ENCODE peak calls at places on chromosomes 3 and 15, in eight cellular contexts. W is breast epithelium; Q is effector memory CD4-positive, alpha-beta T cell; T is lower lobe of right lung; G is CD4-positive, alpha-beta memory T cell; L is right atrium auricular region; K is upper lobe of left lung; V is right cardiac atrium. O is an unnamed sample.

GRCh38 chr3:111862415-111862814 is 3.4 kb downstream of the PHLDB2 start:
- DNase-seq in G (no peak), T (no peak), V (no peak), W (no peak), L (no peak), K (no peak), Q (no peak), O (no peak)

GRCh38 chr15:66707310-66708160 is 5.5 kb downstream of the SMAD6 start:
- DNase-seq in Q (no peak), L (no peak), W (no peak), T (no peak), K (peak), V (peak), G (no peak), O (no peak)

GRCh38 chr3:10529809-10530208 is 24.4 kb upstream of the ATP2B2 start:
- DNase-seq in Q (no peak), T (no peak), G (no peak), L (peak), V (no peak), W (no peak), K (no peak), O (no peak)

GRCh38 chr3:154188416-154188815 is 67.2 kb downstream of the ARHGEF26 start:
- DNase-seq in G (no peak), Q (no peak), W (no peak), K (no peak), L (no peak), V (no peak), T (no peak), O (no peak)

GRCh38 chr15:101168463-101168824 is 83.4 kb downstream of the CHSY1 start:
- DNase-seq in T (no peak), V (peak), W (no peak), K (no peak), Q (no peak), L (no peak), G (no peak), O (no peak)

GRCh38 chr3:122415762-122416654 is at the start of gene WDR5B:
- DNase-seq in L (peak), G (peak), T (peak), V (peak), Q (peak), W (peak), K (peak), O (peak)

GRCh38 chr15:90481023-90481422 is 48.7 kb upstream of the CRTC3 start:
- DNase-seq in K (no peak), W (no peak), V (no peak), L (no peak), Q (peak), T (no peak), G (no peak), O (peak)

GRCh38 chr15:91165850-91166249 is 65.8 kb downstream of the SV2B start:
- DNase-seq in K (no peak), W (no peak), V (no peak), Q (no peak), L (no peak), T (no peak), G (no peak), O (no peak)

GRCh38 chr3:97949743-97950142 is 22.5 kb downstream of the RIOX2 start:
- DNase-seq in L (no peak), T (no peak), W (no peak), G (no peak), V (no peak), Q (no peak), K (no peak), O (no peak)

GRCh38 chr3:83734656-83735055 is 1224.1 kb upstream of the CADM2 start:
- DNase-seq in G (no peak), T (no peak), Q (no peak), W (no peak), L (no peak), V (no peak), K (no peak), O (no peak)

GRCh38 chr15:36294359-36294758 is 285.1 kb upstream of the CDIN1 start:
- DNase-seq in L (no peak), V (no peak), W (no peak), Q (no peak), T (no peak), G (no peak), K (no peak), O (no peak)

GRCh38 chr15:67843571-67844387 is 3.9 kb upstream of the RNU6-1 start:
- DNase-seq in V (no peak), Q (no peak), L (no peak), W (no peak), T (no peak), G (no peak), K (no peak), O (no peak)

GRCh38 chr15:68681836-68682235 is 103.0 kb downstream of the CORO2B start:
- DNase-seq in V (no peak), K (no peak), T (no peak), W (no peak), Q (no peak), G (no peak), L (no peak), O (no peak)

GRCh38 chr3:178562869-178563232 is 26.6 kb downstream of the KCNMB2 start:
- DNase-seq in K (no peak), T (no peak), W (no peak), G (no peak), Q (no peak), V (no peak), L (no peak), O (no peak)

GRCh38 chr3:23648326-23648964 is 157.3 kb upstream of the UBE2E1 start:
- DNase-seq in K (no peak), T (no peak), L (no peak), Q (no peak), G (no peak), V (no peak), W (no peak), O (no peak)

GRCh38 chr3:127097009-127097350 is 96.0 kb upstream of the PRR23E start:
- DNase-seq in V (peak), G (no peak), K (no peak), W (no peak), T (no peak), L (no peak), Q (no peak), O (no peak)

GRCh38 chr3:179653106-179653776 is 401 bp downstream of the USP13 start:
- DNase-seq in T (peak), G (peak), V (peak), W (peak), Q (peak), L (peak), K (peak), O (peak)

GRCh38 chr3:185069583-185070030 is 83.3 kb downstream of the C3orf70 start:
- DNase-seq in L (no peak), T (no peak), K (no peak), G (no peak), W (no peak), V (no peak), Q (no peak), O (peak)

GRCh38 chr3:50495609-50496423 is 7.6 kb downstream of the CACNA2D2 start:
- DNase-seq in V (no peak), K (no peak), G (no peak), Q (no peak), L (no peak), W (no peak), T (no peak), O (no peak)

GRCh38 chr15:33086500-33087141 is 107.9 kb downstream of the FMN1 start:
- DNase-seq in T (no peak), V (no peak), W (no peak), K (no peak), L (no peak), G (no peak), Q (no peak), O (no peak)
- H3K27ac ChIP-seq in T (no peak), V (no peak), W (no peak), K (no peak), L (no peak), G (no peak), Q (peak), O (no peak)

GRCh38 chr3:55522077-55522476 is 35.0 kb upstream of the WNT5A start:
- DNase-seq in V (no peak), Q (no peak), W (no peak), K (no peak), G (no peak), T (no peak), L (no peak), O (peak)
- H3K27ac ChIP-seq in V (no peak), Q (no peak), W (no peak), K (no peak), G (no peak), T (no peak), L (no peak), O (no peak)

GRCh38 chr3:115280531-115280930 is 133.4 kb upstream of the ZBTB20 start:
- DNase-seq in V (no peak), W (no peak), L (no peak), Q (no peak), T (no peak), K (no peak), G (peak), O (no peak)
- H3K27ac ChIP-seq in V (no peak), W (no peak), L (peak), Q (no peak), T (no peak), K (no peak), G (no peak), O (no peak)

GRCh38 chr3:186612065-186612464 is 795 bp upstream of the AHSG start:
- DNase-seq in V (no peak), G (no peak), Q (no peak), T (no peak), L (no peak), W (no peak), K (no peak), O (no peak)
- H3K27ac ChIP-seq in V (no peak), G (no peak), Q (no peak), T (no peak), L (no peak), W (no peak), K (no peak), O (no peak)

GRCh38 chr15:99151156-99151555 is 46.3 kb downstream of the SYNM start:
- DNase-seq in V (no peak), K (no peak), L (no peak), W (no peak), G (no peak), Q (no peak), T (no peak), O (no peak)

GRCh38 chr15:99154271-99154670 is 49.4 kb downstream of the SYNM start:
- DNase-seq in T (no peak), L (no peak), V (no peak), G (no peak), Q (no peak), W (no peak), K (no peak), O (no peak)

GRCh38 chr15:99155961-99156443 is 51.1 kb downstream of the SYNM start:
- DNase-seq in V (no peak), L (no peak), Q (no peak), G (no peak), T (no peak), K (no peak), W (no peak), O (no peak)

GRCh38 chr15:99149366-99149765 is 44.5 kb downstream of the SYNM start:
- DNase-seq in K (no peak), L (no peak), T (no peak), Q (no peak), V (no peak), G (no peak), W (no peak), O (no peak)

GRCh38 chr15:99153026-99153535 is 48.2 kb downstream of the SYNM start:
- DNase-seq in V (no peak), W (no peak), Q (no peak), L (no peak), T (no peak), K (no peak), G (no peak), O (no peak)
- H3K27ac ChIP-seq in V (no peak), W (no peak), Q (no peak), L (no peak), T (no peak), K (no peak), G (no peak), O (no peak)

DNA sequence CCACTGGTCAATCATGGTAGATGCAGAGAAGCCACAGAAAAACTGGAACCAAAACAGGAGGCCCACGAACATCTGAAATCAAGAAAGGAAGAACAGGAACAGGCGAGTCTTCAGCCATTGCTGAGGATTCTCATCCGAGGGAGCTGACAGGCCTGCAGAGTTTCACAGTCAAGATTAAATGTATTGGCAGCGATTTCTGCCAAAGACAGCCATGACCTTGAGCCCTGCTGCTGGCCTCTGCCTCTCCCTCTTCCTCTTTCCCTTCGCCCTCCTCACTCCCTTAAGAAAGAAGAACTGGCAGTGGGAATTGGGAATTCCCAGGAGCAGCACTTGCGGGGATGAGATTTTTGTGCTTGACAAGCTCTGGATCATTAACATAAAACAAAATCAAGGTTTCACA is 179.7 kb downstream of the ATP10A start:
- DNase-seq in Q (no peak), T (no peak), L (no peak), V (no peak), W (no peak), G (no peak), K (no peak), O (no peak)
- H3K27ac ChIP-seq in Q (no peak), T (peak), L (peak), V (no peak), W (no peak), G (no peak), K (no peak), O (no peak)

GRCh38 chr15:83362706-83363105 is 78.2 kb upstream of the BNC1 start:
- DNase-seq in T (no peak), G (no peak), V (no peak), Q (no peak), K (no peak), W (no peak), L (no peak), O (no peak)

GRCh38 chr15:83364541-83364940 is 80.1 kb upstream of the BNC1 start:
- DNase-seq in V (no peak), Q (no peak), K (no peak), L (no peak), T (no peak), G (no peak), W (no peak), O (no peak)

GRCh38 chr15:83365370-83365938 is 81.0 kb upstream of the BNC1 start:
- DNase-seq in Q (no peak), V (peak), T (peak), W (no peak), G (no peak), K (peak), L (no peak), O (no peak)
- H3K27ac ChIP-seq in Q (no peak), V (no peak), T (no peak), W (peak), G (no peak), K (no peak), L (no peak), O (no peak)

DNA sequence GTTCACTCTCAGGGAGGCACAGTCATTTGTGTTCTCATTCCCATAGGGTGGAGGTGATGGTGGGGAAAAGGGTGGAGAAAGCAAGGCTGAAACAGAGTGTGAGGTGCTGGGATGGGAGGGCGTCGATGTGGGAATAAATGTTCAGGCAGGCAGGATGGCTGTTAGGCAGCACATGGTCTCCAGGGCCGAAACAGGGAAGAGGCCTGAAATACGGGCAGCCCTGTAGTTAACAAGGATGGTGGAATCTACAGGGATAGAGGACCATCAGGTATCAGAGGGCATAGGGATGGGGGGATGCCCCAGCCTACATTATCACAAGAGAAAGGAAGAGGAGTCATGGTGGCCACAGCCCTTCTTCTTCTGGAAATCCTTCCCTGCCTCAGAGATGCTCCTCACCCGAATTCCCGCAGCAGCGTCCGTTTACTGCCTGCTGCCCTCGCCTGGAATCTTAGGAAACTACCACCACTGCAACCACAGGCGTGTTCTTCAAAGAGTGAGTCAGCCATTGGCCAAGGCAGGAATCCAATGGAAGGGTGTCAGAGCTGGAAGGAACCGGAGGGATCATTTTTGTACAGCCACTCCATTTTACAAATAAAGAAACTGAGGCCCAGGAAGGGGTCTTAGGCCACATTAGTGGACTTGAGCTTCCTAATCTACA is 49.7 kb upstream of the POMGNT2 start:
- DNase-seq in K (no peak), T (no peak), W (peak), L (peak), V (peak), G (no peak), Q (no peak), O (no peak)
- H3K27ac ChIP-seq in K (no peak), T (no peak), W (no peak), L (no peak), V (no peak), G (no peak), Q (no peak), O (no peak)